ENCODE peak calls at places on chromosomes 4 and X, in five cellular contexts. One of them, this sample, is unnamed.

GRCh38 chr4:151583188-151583587 is 174.2 kb downstream of the FHIP1A start:
- DNase-seq in HCT116: no peak
- DNase-seq in suprapubic skin: no peak
- DNase-seq in K562: no peak
- DNase-seq in GM12891: no peak
- DNase-seq in this sample: no peak

GRCh38 chr4:154779362-154779947 is 1.6 kb upstream of the RBM46 start:
- DNase-seq in HCT116: peak
- DNase-seq in suprapubic skin: no peak
- DNase-seq in K562: no peak
- DNase-seq in GM12891: no peak
- DNase-seq in this sample: no peak

GRCh38 chrX:332916-333610 is 14.5 kb upstream of the GTPBP6 start:
- DNase-seq in HCT116: no peak
- DNase-seq in suprapubic skin: peak
- DNase-seq in K562: no peak
- DNase-seq in GM12891: no peak
- DNase-seq in this sample: peak

GRCh38 chr4:1393866-1394265 is 12.4 kb downstream of the NKX1-1 start:
- DNase-seq in HCT116: no peak
- DNase-seq in suprapubic skin: peak
- DNase-seq in K562: no peak
- DNase-seq in GM12891: no peak
- DNase-seq in this sample: peak

GRCh38 chr4:125132281-125132680 is 182.5 kb upstream of the FAT4 start:
- DNase-seq in HCT116: no peak
- DNase-seq in suprapubic skin: no peak
- DNase-seq in K562: no peak
- DNase-seq in GM12891: no peak
- DNase-seq in this sample: no peak

GRCh38 chr4:145868637-145869409 is 69.8 kb downstream of the ZNF827 start:
- DNase-seq in HCT116: no peak
- DNase-seq in suprapubic skin: no peak
- DNase-seq in K562: no peak
- DNase-seq in GM12891: no peak
- DNase-seq in this sample: no peak

GRCh38 chr4:39043697-39044363 is 11.6 kb upstream of the TMEM156 start:
- DNase-seq in HCT116: no peak
- DNase-seq in suprapubic skin: no peak
- DNase-seq in K562: no peak
- DNase-seq in GM12891: no peak
- DNase-seq in this sample: no peak

GRCh38 chrX:2928127-2928582 is 984 bp downstream of the ARSD start:
- DNase-seq in HCT116: no peak
- DNase-seq in suprapubic skin: peak
- DNase-seq in K562: no peak
- DNase-seq in GM12891: peak
- DNase-seq in this sample: peak

GRCh38 chrX:71615954-71616353 is 2.4 kb downstream of the CXCR3 start:
- DNase-seq in HCT116: no peak
- DNase-seq in suprapubic skin: no peak
- DNase-seq in K562: no peak
- DNase-seq in GM12891: no peak
- DNase-seq in this sample: no peak

GRCh38 chr4:37803348-37803973 is 23.0 kb upstream of the PGM2 start:
- DNase-seq in HCT116: no peak
- DNase-seq in suprapubic skin: no peak
- DNase-seq in K562: no peak
- DNase-seq in GM12891: no peak
- DNase-seq in this sample: no peak

GRCh38 chrX:143462696-143463095 is 54.6 kb downstream of the SPANXN3 start:
- DNase-seq in HCT116: no peak
- DNase-seq in suprapubic skin: no peak
- DNase-seq in K562: no peak
- DNase-seq in GM12891: no peak
- DNase-seq in this sample: no peak

GRCh38 chr4:146340798-146341197 is 126.5 kb downstream of the REELD1 start:
- DNase-seq in HCT116: no peak
- DNase-seq in suprapubic skin: no peak
- DNase-seq in K562: no peak
- DNase-seq in GM12891: no peak
- DNase-seq in this sample: no peak

GRCh38 chr4:8312069-8312445 is 42.5 kb downstream of the HTRA3 start:
- DNase-seq in HCT116: no peak
- DNase-seq in suprapubic skin: peak
- DNase-seq in K562: no peak
- DNase-seq in GM12891: no peak
- DNase-seq in this sample: no peak

GRCh38 chr4:147782087-147782781 is 50.3 kb downstream of the ARHGAP10 start:
- DNase-seq in HCT116: peak
- DNase-seq in suprapubic skin: no peak
- DNase-seq in K562: no peak
- DNase-seq in GM12891: no peak
- DNase-seq in this sample: no peak

GRCh38 chrX:30690330-30690729 is 37.1 kb downstream of the GK start:
- DNase-seq in HCT116: no peak
- DNase-seq in suprapubic skin: no peak
- DNase-seq in K562: no peak
- DNase-seq in GM12891: no peak
- DNase-seq in this sample: no peak

GRCh38 chrX:261167-261857 is 19.9 kb upstream of the PLCXD1 start:
- DNase-seq in HCT116: no peak
- DNase-seq in suprapubic skin: no peak
- DNase-seq in K562: no peak
- DNase-seq in GM12891: no peak
- DNase-seq in this sample: peak

GRCh38 chrX:68853665-68854251 is 24.9 kb downstream of the EFNB1 start:
- DNase-seq in HCT116: no peak
- DNase-seq in suprapubic skin: no peak
- DNase-seq in K562: no peak
- DNase-seq in GM12891: no peak
- DNase-seq in this sample: no peak

GRCh38 chr4:1201851-1202525 is 29.6 kb upstream of the SPON2 start:
- DNase-seq in HCT116: no peak
- DNase-seq in suprapubic skin: peak
- DNase-seq in K562: no peak
- DNase-seq in GM12891: peak
- DNase-seq in this sample: peak

GRCh38 chr4:6668391-6668790 is 25.3 kb upstream of the S100P start:
- DNase-seq in HCT116: no peak
- DNase-seq in suprapubic skin: no peak
- DNase-seq in K562: no peak
- DNase-seq in GM12891: no peak
- DNase-seq in this sample: peak

GRCh38 chr4:98544141-98544817 is 114.1 kb downstream of the TSPAN5 start:
- DNase-seq in HCT116: no peak
- DNase-seq in suprapubic skin: no peak
- DNase-seq in K562: no peak
- DNase-seq in GM12891: no peak
- DNase-seq in this sample: no peak

GRCh38 chr4:38037627-38038026 is 77.4 kb downstream of the PTTG2 start:
- DNase-seq in HCT116: no peak
- DNase-seq in suprapubic skin: no peak
- DNase-seq in K562: no peak
- DNase-seq in GM12891: no peak
- DNase-seq in this sample: no peak

GRCh38 chrX:34918856-34919255 is 23.7 kb upstream of the FAM47B start:
- DNase-seq in HCT116: no peak
- DNase-seq in suprapubic skin: no peak
- DNase-seq in K562: no peak
- DNase-seq in GM12891: no peak
- DNase-seq in this sample: no peak

GRCh38 chr4:122711893-122712292 is 20.6 kb upstream of the BBS12 start:
- DNase-seq in HCT116: no peak
- DNase-seq in suprapubic skin: no peak
- DNase-seq in K562: no peak
- DNase-seq in GM12891: no peak
- DNase-seq in this sample: no peak

GRCh38 chr4:148229798-148230197 is 212.4 kb downstream of the NR3C2 start:
- DNase-seq in HCT116: no peak
- DNase-seq in suprapubic skin: no peak
- DNase-seq in K562: no peak
- DNase-seq in GM12891: no peak
- DNase-seq in this sample: no peak

DNA sequence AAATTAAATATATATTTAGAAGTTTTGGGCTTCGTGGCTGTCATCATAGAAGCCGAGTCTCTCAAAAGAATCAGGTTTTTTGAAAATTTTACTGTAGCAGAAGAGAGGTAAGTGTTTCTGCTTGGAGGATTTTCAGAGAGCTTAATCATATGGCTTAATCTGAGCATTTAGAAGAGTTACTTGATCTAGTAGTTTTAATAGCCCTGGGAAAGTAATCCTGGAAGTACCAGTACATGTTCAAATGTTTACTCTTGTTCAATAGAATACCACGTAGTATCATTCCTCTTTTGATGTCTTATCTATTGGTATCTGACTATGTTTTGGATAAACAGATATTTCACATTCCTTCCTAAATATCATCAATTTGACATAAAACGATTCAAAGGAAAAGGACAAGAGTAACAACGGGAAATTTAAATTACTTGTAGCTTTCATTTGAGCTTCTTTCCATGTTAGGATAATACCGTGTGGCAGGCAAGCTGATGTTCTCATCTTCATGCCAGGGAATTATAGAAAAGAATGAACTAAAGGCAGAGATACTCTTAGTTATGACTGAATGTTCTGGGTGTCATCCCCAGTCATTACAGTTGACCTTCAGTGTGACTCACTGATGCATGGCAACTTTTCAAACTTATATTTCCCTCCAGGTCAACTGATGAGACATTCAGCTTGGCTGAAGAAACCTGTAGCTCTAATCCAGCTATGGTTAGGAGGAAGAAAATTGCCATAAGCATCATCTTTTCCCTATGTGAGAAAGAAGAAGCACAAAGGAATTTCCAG is 89.8 kb downstream of the FNIP2 start:
- DNase-seq in HCT116: no peak
- DNase-seq in suprapubic skin: no peak
- DNase-seq in K562: no peak
- DNase-seq in GM12891: no peak
- DNase-seq in this sample: no peak
- TF ChIP-seq POLR2AphosphoS5 in HCT116: no peak
- TF ChIP-seq POLR2AphosphoS5 in suprapubic skin: no peak
- TF ChIP-seq POLR2AphosphoS5 in K562: no peak
- TF ChIP-seq POLR2AphosphoS5 in GM12891: no peak
- TF ChIP-seq POLR2AphosphoS5 in this sample: no peak

DNA sequence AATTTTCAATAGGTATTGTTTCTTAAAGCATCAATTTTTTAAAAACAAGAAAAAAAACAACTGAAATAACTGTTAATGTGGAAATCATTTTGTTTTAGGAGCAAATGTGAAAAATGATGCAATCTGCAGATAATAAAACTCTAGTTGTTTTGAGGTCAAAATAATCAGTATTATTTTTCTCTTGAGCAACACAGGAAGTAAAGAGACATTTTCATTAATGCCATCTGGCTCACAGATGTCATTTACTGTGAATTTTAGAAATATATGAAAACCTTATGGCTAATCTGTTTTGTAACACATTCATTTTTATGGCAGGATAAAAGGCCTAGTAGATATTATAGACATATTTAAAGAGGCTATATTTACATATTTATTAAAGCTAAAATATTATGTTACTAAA is 141.6 kb downstream of the PCDH18 start:
- DNase-seq in HCT116: no peak
- DNase-seq in suprapubic skin: no peak
- DNase-seq in K562: no peak
- DNase-seq in GM12891: no peak
- DNase-seq in this sample: no peak
- TF ChIP-seq POLR2AphosphoS5 in HCT116: no peak
- TF ChIP-seq POLR2AphosphoS5 in suprapubic skin: no peak
- TF ChIP-seq POLR2AphosphoS5 in K562: no peak
- TF ChIP-seq POLR2AphosphoS5 in GM12891: no peak
- TF ChIP-seq POLR2AphosphoS5 in this sample: no peak

GRCh38 chr4:77084019-77084604 is 8.3 kb upstream of the CCNI start:
- DNase-seq in HCT116: no peak
- DNase-seq in suprapubic skin: no peak
- DNase-seq in K562: no peak
- DNase-seq in GM12891: no peak
- DNase-seq in this sample: no peak

GRCh38 chr4:77078401-77078800 is 2.6 kb upstream of the CCNI start:
- DNase-seq in HCT116: no peak
- DNase-seq in suprapubic skin: no peak
- DNase-seq in K562: no peak
- DNase-seq in GM12891: no peak
- DNase-seq in this sample: no peak

GRCh38 chr4:77079281-77079680 is 3.5 kb upstream of the CCNI start:
- DNase-seq in HCT116: no peak
- DNase-seq in suprapubic skin: no peak
- DNase-seq in K562: no peak
- DNase-seq in GM12891: no peak
- DNase-seq in this sample: no peak

GRCh38 chr4:77076889-77077635 is 1.3 kb upstream of the CCNI start:
- DNase-seq in HCT116: no peak
- DNase-seq in suprapubic skin: no peak
- DNase-seq in K562: no peak
- DNase-seq in GM12891: no peak
- DNase-seq in this sample: no peak

GRCh38 chr4:77082886-77083608 is 7.3 kb upstream of the CCNI start:
- DNase-seq in HCT116: no peak
- DNase-seq in suprapubic skin: no peak
- DNase-seq in K562: no peak
- DNase-seq in GM12891: no peak
- DNase-seq in this sample: no peak
- TF ChIP-seq POLR2AphosphoS5 in HCT116: no peak
- TF ChIP-seq POLR2AphosphoS5 in suprapubic skin: no peak
- TF ChIP-seq POLR2AphosphoS5 in K562: no peak
- TF ChIP-seq POLR2AphosphoS5 in GM12891: no peak
- TF ChIP-seq POLR2AphosphoS5 in this sample: no peak

DNA sequence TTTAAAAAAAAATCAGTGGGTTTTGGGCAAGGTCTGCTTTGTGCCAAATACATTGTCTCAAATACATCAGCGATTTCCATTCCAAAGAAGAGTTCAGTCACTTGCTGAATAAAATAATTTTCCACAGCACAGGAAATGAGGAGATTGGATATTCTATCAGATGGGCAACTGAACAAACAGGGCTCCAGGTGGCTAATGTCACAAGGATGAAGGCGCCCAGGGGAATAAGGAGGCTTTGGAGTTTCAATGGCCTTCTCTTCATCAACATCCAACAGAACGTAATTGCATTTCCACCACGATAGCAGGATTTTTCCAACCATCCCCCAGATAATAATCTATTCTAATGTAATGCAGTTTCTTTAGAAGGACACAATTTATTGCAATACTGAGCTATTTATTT is 104.6 kb upstream of the KLHL13 start:
- DNase-seq in HCT116: no peak
- DNase-seq in suprapubic skin: no peak
- DNase-seq in K562: no peak
- DNase-seq in GM12891: no peak
- DNase-seq in this sample: no peak
- TF ChIP-seq POLR2AphosphoS5 in HCT116: no peak
- TF ChIP-seq POLR2AphosphoS5 in suprapubic skin: no peak
- TF ChIP-seq POLR2AphosphoS5 in K562: no peak
- TF ChIP-seq POLR2AphosphoS5 in GM12891: no peak
- TF ChIP-seq POLR2AphosphoS5 in this sample: no peak

GRCh38 chrX:13082286-13083065 is 38.1 kb upstream of the FAM9C start:
- DNase-seq in HCT116: no peak
- DNase-seq in suprapubic skin: no peak
- DNase-seq in K562: no peak
- DNase-seq in GM12891: no peak
- DNase-seq in this sample: no peak
- TF ChIP-seq POLR2AphosphoS5 in HCT116: no peak
- TF ChIP-seq POLR2AphosphoS5 in suprapubic skin: no peak
- TF ChIP-seq POLR2AphosphoS5 in K562: no peak
- TF ChIP-seq POLR2AphosphoS5 in GM12891: peak
- TF ChIP-seq POLR2AphosphoS5 in this sample: no peak

GRCh38 chr4:3176625-3177229 is 72.2 kb upstream of the MSANTD1 start:
- DNase-seq in HCT116: no peak
- DNase-seq in suprapubic skin: no peak
- DNase-seq in K562: no peak
- DNase-seq in GM12891: no peak
- DNase-seq in this sample: no peak
- TF ChIP-seq POLR2AphosphoS5 in HCT116: no peak
- TF ChIP-seq POLR2AphosphoS5 in suprapubic skin: no peak
- TF ChIP-seq POLR2AphosphoS5 in K562: no peak
- TF ChIP-seq POLR2AphosphoS5 in GM12891: no peak
- TF ChIP-seq POLR2AphosphoS5 in this sample: no peak